ENCODE peak calls at places on chromosomes 12 and 14, in ten cellular contexts. Z, V, D, N, C, U, H, Y, J and E are unnamed samples.

GRCh38 chr12:92538970-92539749 is 163.6 kb upstream of the PLEKHG7 start:
- DNase-seq in V (peak), N (peak), U (no peak), J (no peak), H (no peak), C (peak), D (peak), Y (peak), Z (no peak), E (no peak)

GRCh38 chr14:101707285-101707842 is 54.1 kb upstream of the PPP2R5C start:
- DNase-seq in V (peak), N (peak), Z (peak), D (peak), U (peak), C (peak), Y (peak), H (peak), J (peak), E (no peak)

GRCh38 chr12:118038122-118038521 is 21.6 kb downstream of the RFC5 start:
- DNase-seq in U (no peak), N (no peak), J (peak), Z (no peak), C (no peak), V (no peak), H (no peak), D (no peak), Y (no peak), E (no peak)

GRCh38 chr14:69571879-69572633 is 2.6 kb downstream of the CCDC177 start:
- DNase-seq in Z (no peak), J (peak), H (peak), N (peak), C (peak), Y (no peak), D (no peak), V (peak), U (peak), E (no peak)

GRCh38 chr14:61749867-61750266 is 12.4 kb upstream of the SNAPC1 start:
- DNase-seq in H (no peak), D (no peak), N (no peak), J (peak), C (peak), V (peak), Y (no peak), U (no peak), Z (no peak), E (no peak)

GRCh38 chr12:120007272-120007671 is 18.2 kb downstream of the BICDL1 start:
- DNase-seq in Y (no peak), N (no peak), H (peak), C (no peak), V (no peak), D (no peak), Z (peak), U (no peak), J (no peak), E (no peak)

GRCh38 chr14:58645641-58646040 is 7.9 kb downstream of the DACT1 start:
- DNase-seq in D (no peak), J (no peak), N (no peak), H (no peak), Z (no peak), Y (no peak), U (no peak), V (no peak), C (no peak), E (no peak)

GRCh38 chr12:93108958-93109357 is 179.9 kb upstream of the EEA1 start:
- DNase-seq in Z (no peak), U (no peak), Y (peak), J (no peak), H (no peak), D (peak), C (peak), V (peak), N (no peak), E (no peak)

GRCh38 chr12:109302770-109303169 is 6.3 kb downstream of the FOXN4 start:
- DNase-seq in D (no peak), J (no peak), Y (no peak), Z (no peak), V (no peak), N (no peak), C (no peak), U (no peak), H (no peak), E (no peak)

GRCh38 chr12:47818701-47819543 is 781 bp downstream of the HDAC7 start:
- DNase-seq in H (peak), J (no peak), V (peak), U (peak), N (peak), C (peak), Y (no peak), Z (no peak), D (peak), E (peak)

GRCh38 chr12:12837025-12837872 is 24.1 kb downstream of the DDX47 start:
- DNase-seq in V (peak), J (no peak), C (peak), Z (no peak), N (peak), Y (peak), H (peak), D (peak), U (peak), E (no peak)

GRCh38 chr12:95336387-95337067 is 118.9 kb downstream of the VEZT start:
- DNase-seq in N (peak), C (peak), V (peak), J (peak), U (peak), Z (no peak), H (no peak), Y (peak), D (peak), E (peak)

GRCh38 chr14:101790232-101790631 is 28.7 kb downstream of the PPP2R5C start:
- DNase-seq in V (no peak), Y (no peak), N (no peak), J (no peak), C (no peak), U (no peak), D (no peak), H (no peak), Z (no peak), E (no peak)

GRCh38 chr12:12281134-12281533 is 14.3 kb upstream of the LRP6 start:
- DNase-seq in N (no peak), V (no peak), U (no peak), D (no peak), J (no peak), C (no peak), Y (no peak), H (no peak), Z (no peak), E (no peak)

GRCh38 chr14:98754343-98755025 is 517.5 kb downstream of the BCL11B start:
- DNase-seq in U (no peak), V (no peak), Y (no peak), H (no peak), N (peak), C (no peak), D (no peak), Z (no peak), J (no peak), E (no peak)

GRCh38 chr14:51738754-51739153 is 87.0 kb downstream of the FRMD6 start:
- DNase-seq in C (no peak), J (no peak), N (no peak), U (no peak), Y (no peak), Z (no peak), V (no peak), D (no peak), H (no peak), E (no peak)

GRCh38 chr14:93239869-93240677 is 33.0 kb downstream of the UBR7 start:
- DNase-seq in J (no peak), V (peak), H (no peak), C (peak), Y (peak), U (no peak), N (peak), Z (no peak), D (peak), E (no peak)

GRCh38 chr12:6570264-6570887 is 2.3 kb upstream of the NOP2 start:
- DNase-seq in J (peak), N (peak), D (peak), U (peak), C (peak), V (peak), H (peak), Y (peak), Z (peak), E (peak)

GRCh38 chr14:105979446-105979845 is 453.1 kb downstream of the TMEM121 start:
- DNase-seq in N (peak), C (no peak), V (no peak), Z (no peak), H (no peak), U (no peak), D (no peak), J (no peak), Y (no peak), E (no peak)

GRCh38 chr14:90551070-90551704 is 154.4 kb downstream of the CALM1 start:
- DNase-seq in N (no peak), J (no peak), C (no peak), U (peak), Y (peak), V (peak), D (peak), Z (no peak), H (no peak), E (no peak)